ENCODE peak calls at places on chromosomes 11 and 22, in six cellular contexts. T is GM23338, V is HL-60, C is K562, J is SK-N-SH, W is HCT116. R is an unnamed sample.
A peak's percentile ranks its signal among the peaks of the same experiment; 100 is the strongest.

GRCh38 chr11:118128310-118128709 is 24.3 kb downstream of the SCN4B start:
- DNase-seq in T (no peak), V (no peak), C (no peak), J (no peak), W (no peak), R (no peak)

GRCh38 chr11:103202048-103202651 is 92.9 kb downstream of the DYNC2H1 start:
- DNase-seq in T (peak; percentile 62), V (no peak), C (peak; percentile 8), J (peak; percentile 28), W (peak; percentile 22), R (no peak)

GRCh38 chr11:108324587-108324986 is 101.7 kb downstream of the ATM start:
- DNase-seq in T (no peak), V (no peak), C (no peak), J (no peak), W (no peak), R (no peak)

GRCh38 chr11:9758676-9759518 is 95.0 kb downstream of the SWAP70 start:
- DNase-seq in T (peak; percentile 64), V (peak; percentile 41), C (peak; percentile 76), J (peak; percentile 92), W (peak; percentile 24), R (peak; percentile 67)

GRCh38 chr11:135033545-135033944 is 621.5 kb upstream of the B3GAT1 start:
- DNase-seq in T (peak; percentile 86), V (no peak), C (peak; percentile 4), J (peak; percentile 54), W (no peak), R (no peak)

GRCh38 chr22:44776535-44777363 is 24.4 kb downstream of the ARHGAP8 start:
- DNase-seq in T (no peak), V (no peak), C (no peak), J (no peak), W (no peak), R (no peak)

GRCh38 chr11:4826425-4826824 is 5.3 kb downstream of the OR51F2 start:
- DNase-seq in T (peak; percentile 41), V (no peak), C (peak; percentile 4), J (no peak), W (no peak), R (no peak)

GRCh38 chr22:20624161-20624616 is 116.8 kb downstream of the MED15 start:
- DNase-seq in T (no peak), V (no peak), C (no peak), J (no peak), W (no peak), R (no peak)

GRCh38 chr11:66080055-66080817 is 10.2 kb downstream of the PACS1 start:
- DNase-seq in T (no peak), V (no peak), C (peak; percentile 79), J (no peak), W (peak; percentile 24), R (no peak)

GRCh38 chr11:6655020-6655789 is 404 bp downstream of the DCHS1 start:
- DNase-seq in T (peak; percentile 41), V (no peak), C (no peak), J (peak; percentile 78), W (no peak), R (no peak)

GRCh38 chr22:45344339-45344738 is 34.6 kb downstream of the FAM118A start:
- DNase-seq in T (peak; percentile 26), V (no peak), C (peak; percentile 18), J (no peak), W (no peak), R (no peak)

GRCh38 chr11:8011981-8012444 is 24.9 kb downstream of the EIF3F start:
- DNase-seq in T (no peak), V (no peak), C (no peak), J (no peak), W (no peak), R (no peak)

GRCh38 chr11:70470127-70470526 is 71.8 kb downstream of the CTTN start:
- DNase-seq in T (no peak), V (peak; percentile 18), C (peak; percentile 43), J (no peak), W (no peak), R (no peak)

GRCh38 chr11:12380565-12381325 is 3.4 kb downstream of the PARVA start:
- DNase-seq in T (no peak), V (no peak), C (no peak), J (no peak), W (no peak), R (no peak)

GRCh38 chr22:22047266-22047665 is 64.7 kb upstream of the TOP3B start:
- DNase-seq in T (no peak), V (no peak), C (no peak), J (no peak), W (no peak), R (no peak)

GRCh38 chr11:12802418-12803085 is 128.3 kb downstream of the TEAD1 start:
- DNase-seq in T (peak; percentile 27), V (no peak), C (peak; percentile 77), J (no peak), W (peak; percentile 97), R (no peak)

GRCh38 chr11:16001899-16002426 is 354.4 kb downstream of the SOX6 start:
- DNase-seq in T (peak; percentile 6), V (peak; percentile 29), C (no peak), J (no peak), W (peak; percentile 10), R (no peak)

GRCh38 chr11:69683764-69684333 is 8.7 kb upstream of the LTO1 start:
- DNase-seq in T (peak; percentile 81), V (no peak), C (peak; percentile 54), J (no peak), W (no peak), R (no peak)

GRCh38 chr11:111960916-111961315 is 23.8 kb downstream of the DIXDC1 start:
- DNase-seq in T (peak; percentile 85), V (no peak), C (no peak), J (no peak), W (no peak), R (peak; percentile 53)

GRCh38 chr11:65545853-65546216 is 12.3 kb downstream of the LTBP3 start:
- DNase-seq in T (peak; percentile 37), V (no peak), C (no peak), J (no peak), W (no peak), R (no peak)

GRCh38 chr11:45568031-45568430 is 97.4 kb downstream of the CHST1 start:
- DNase-seq in T (no peak), V (no peak), C (no peak), J (no peak), W (no peak), R (no peak)

GRCh38 chr22:43885786-43886185 is 6.0 kb downstream of the PNPLA5 start:
- DNase-seq in T (no peak), V (no peak), C (no peak), J (no peak), W (no peak), R (no peak)

GRCh38 chr11:113991170-113991569 is 16.3 kb downstream of the HTR3A start:
- DNase-seq in T (peak; percentile 87), V (no peak), C (peak; percentile 50), J (no peak), W (no peak), R (no peak)

GRCh38 chr11:123885570-123885969 is at the start of gene TMEM225:
- DNase-seq in T (no peak), V (no peak), C (peak; percentile 2), J (no peak), W (no peak), R (no peak)
- H3K27me3 ChIP-seq in T (no peaks in the 10 kb centered on the region), V (no peaks in the 10 kb centered on the region), C (no peaks in the 10 kb centered on the region), J (no peaks in the 10 kb centered on the region), W (peaks cover 21% of the 10 kb centered on the region), R (no peaks in the 10 kb centered on the region)

GRCh38 chr22:40499187-40499753 is 128.9 kb downstream of the SGSM3 start:
- DNase-seq in T (no peak), V (no peak), C (peak; percentile 70), J (peak; percentile 14), W (peak; percentile 79), R (peak; percentile 85)
- TF ChIP-seq REST in T (no peak), V (no peak), C (no peak), J (no peak), W (no peak), R (no peak)

DNA sequence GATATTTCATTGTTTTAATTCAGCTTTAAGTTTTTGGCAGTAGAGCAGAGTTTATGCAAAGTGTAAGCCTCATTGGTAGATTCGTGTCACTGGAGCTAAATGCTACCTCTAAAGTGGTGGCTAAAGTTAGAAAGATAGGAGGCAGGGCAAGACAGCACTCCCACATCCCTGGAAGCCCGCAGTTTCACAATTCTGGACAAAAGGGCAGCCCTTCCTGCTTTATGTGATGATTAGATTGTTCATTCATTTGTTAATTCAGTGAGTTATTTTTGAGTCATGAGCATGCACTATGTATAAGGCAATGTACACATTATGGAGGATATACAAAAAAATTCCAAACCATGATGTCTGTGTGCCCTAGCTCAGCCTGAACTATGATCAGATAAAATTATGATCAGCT is 52.1 kb upstream of the EIF3M start:
- DNase-seq in T (no peak), V (no peak), C (no peak), J (no peak), W (no peak), R (no peak)
- H3K27me3 ChIP-seq in T (no peaks in the 10 kb centered on the region), V (no peaks in the 10 kb centered on the region), C (no peaks in the 10 kb centered on the region), J (peaks cover 57% of the 10 kb centered on the region), W (no peaks in the 10 kb centered on the region), R (no peaks in the 10 kb centered on the region)

GRCh38 chr11:64000026-64000739 is 13.9 kb downstream of the OTUB1 start:
- DNase-seq in T (peak; percentile 90), V (peak; percentile 56), C (no peak), J (peak; percentile 44), W (no peak), R (no peak)
- TF ChIP-seq REST in T (no peak), V (no peak), C (no peak), J (no peak), W (no peak), R (no peak)

R was measured in Panc1.